ENCODE peak calls at places on chromosome 3, in six cellular contexts. V, G, H, E, J and Z are unnamed samples.

GRCh38 chr3:113933746-113934145 is 14.1 kb upstream of the ZDHHC23 start:
- DNase-seq in H (no peak), V (no peak), E (no peak), G (no peak), J (no peak), Z (no peak)

GRCh38 chr3:95738045-95738444 is 1076.3 kb upstream of the EPHA6 start:
- DNase-seq in J (no peak), H (no peak), G (no peak), V (no peak), E (no peak), Z (no peak)

GRCh38 chr3:138686771-138687221 is 78.2 kb downstream of the FAIM start:
- DNase-seq in J (no peak), V (no peak), G (no peak), H (no peak), E (peak), Z (no peak)

GRCh38 chr3:60365360-60365759 is 885.9 kb downstream of the FHIT start:
- DNase-seq in H (no peak), J (no peak), V (no peak), G (no peak), E (no peak), Z (no peak)

GRCh38 chr3:126807795-126808194 is 103.8 kb downstream of the CHCHD6 start:
- DNase-seq in V (no peak), E (no peak), H (no peak), J (no peak), G (no peak), Z (no peak)

GRCh38 chr3:66797916-66798560 is 200.1 kb upstream of the KBTBD8 start:
- DNase-seq in G (peak), V (peak), E (no peak), H (no peak), J (no peak), Z (no peak)

GRCh38 chr3:172079326-172079976 is 40.1 kb downstream of the FNDC3B start:
- DNase-seq in G (no peak), E (no peak), V (no peak), J (no peak), H (no peak), Z (no peak)

GRCh38 chr3:62319570-62320243 is 53.6 kb downstream of the FEZF2 start:
- DNase-seq in G (no peak), H (no peak), V (no peak), E (no peak), J (no peak), Z (no peak)

GRCh38 chr3:100104817-100105413 is 9.4 kb downstream of the FILIP1L start:
- DNase-seq in V (no peak), G (no peak), E (no peak), J (no peak), H (no peak), Z (no peak)

GRCh38 chr3:169478566-169479313 is 184.8 kb downstream of the MECOM start:
- DNase-seq in V (no peak), G (no peak), J (no peak), H (no peak), E (no peak), Z (no peak)

GRCh38 chr3:15858547-15859506 is 61.0 kb upstream of the ANKRD28 start:
- DNase-seq in E (no peak), G (peak), V (peak), H (peak), J (peak), Z (no peak)